ENCODE peak calls at places on chromosomes 5 and 9, in four cellular contexts. L is NCI-H2171 treated with DMSO at 0.1 percent for 48 hours, A is SK-N-DZ, J is hypothalamus. G is an unnamed sample.

GRCh38 chr5:149062371-149063016 is 368 bp downstream of the SH3TC2 start:
- DNase-seq in L (no peak), A (no peak), J (no peak), G (peak)

GRCh38 chr5:78320461-78320860 is 26.0 kb upstream of the AP3B1 start:
- DNase-seq in L (peak), A (no peak), J (no peak), G (peak)

GRCh38 chr9:69120380-69121154 is 53.5 kb upstream of the TJP2 start:
- DNase-seq in L (no peak), A (no peak), J (no peak), G (no peak)

GRCh38 chr5:167897371-167897770 is 394.1 kb upstream of the WWC1 start:
- DNase-seq in L (no peak), A (no peak), J (no peak), G (no peak)

GRCh38 chr5:123559434-123559775 is 47.4 kb downstream of the CSNK1G3 start:
- DNase-seq in L (no peak), A (no peak), J (no peak), G (no peak)

GRCh38 chr9:650362-650761 is 191.1 kb upstream of the DMRT1 start:
- DNase-seq in L (no peak), A (no peak), J (no peak), G (no peak)

GRCh38 chr5:180787711-180788431 is 14.7 kb downstream of the MGAT1 start:
- DNase-seq in L (no peak), A (no peak), J (no peak), G (no peak)

GRCh38 chr5:178786424-178786823 is 56.0 kb upstream of the ZNF354A start:
- DNase-seq in L (no peak), A (no peak), J (no peak), G (no peak)

GRCh38 chr5:57327934-57328333 is 154.1 kb downstream of the GPBP1 start:
- DNase-seq in L (no peak), A (no peak), J (no peak), G (no peak)